ENCODE peak calls at places on chromosome 18, in eight cellular contexts. B is renal cortical epithelial cell, M is ACHN, K is NCI-H1694, Q is memory B cell, W is Right ventricle myocardium superior, P is HEK293T, O is ascending aorta. F is an unnamed sample.

GRCh38 chr18:58473071-58473470 is 155.8 kb downstream of the ALPK2 start:
- DNase-seq in B (no peak), M (no peak), K (no peak), Q (no peak), W (no peak), P (no peak), O (no peak), F (no peak)

GRCh38 chr18:78776706-78777105 is 202.9 kb upstream of the SALL3 start:
- DNase-seq in B (no peak), M (no peak), K (no peak), Q (no peak), W (no peak), P (no peak), O (no peak), F (no peak)

GRCh38 chr18:2657788-2658458 is 2.4 kb downstream of the SMCHD1 start:
- DNase-seq in B (peak; percentile 76), M (peak; percentile 35), K (no peak), Q (peak; percentile 21), W (no peak), P (no peak), O (no peak), F (no peak)

GRCh38 chr18:54130631-54131030 is 93.8 kb downstream of the MBD2 start:
- DNase-seq in B (no peak), M (no peak), K (no peak), Q (no peak), W (no peak), P (no peak), O (no peak), F (no peak)

GRCh38 chr18:44682871-44683221 is 2.2 kb downstream of the SETBP1 start:
- DNase-seq in B (peak; percentile 38), M (no peak), K (no peak), Q (no peak), W (no peak), P (no peak), O (no peak), F (no peak)

GRCh38 chr18:9810994-9811393 is 74.8 kb upstream of the TXNDC2 start:
- DNase-seq in B (no peak), M (no peak), K (no peak), Q (no peak), W (no peak), P (no peak), O (no peak), F (no peak)

GRCh38 chr18:3612315-3612714 is 162.3 kb downstream of the TGIF1 start:
- DNase-seq in B (no peak), M (no peak), K (no peak), Q (no peak), W (no peak), P (no peak), O (no peak), F (no peak)

GRCh38 chr18:3129053-3129864 is 90.5 kb downstream of the MYOM1 start:
- DNase-seq in B (peak; percentile 50), M (peak; percentile 65), K (peak; percentile 59), Q (peak; percentile 74), W (peak; percentile 88), P (peak; percentile 70), O (peak; percentile 26), F (peak; percentile 49)

GRCh38 chr18:21406111-21406510 is 164.1 kb downstream of the GREB1L start:
- DNase-seq in B (peak; percentile 24), M (no peak), K (no peak), Q (no peak), W (no peak), P (no peak), O (no peak), F (no peak)

GRCh38 chr18:34576622-34577021 is 133.5 kb upstream of the DTNA start:
- DNase-seq in B (peak; percentile 16), M (no peak), K (no peak), Q (no peak), W (no peak), P (no peak), O (no peak), F (no peak)

GRCh38 chr18:10793730-10794370 is 268.0 kb downstream of the NAPG start:
- DNase-seq in B (no peak), M (no peak), K (no peak), Q (no peak), W (no peak), P (no peak), O (no peak), F (no peak)

GRCh38 chr18:9147440-9148238 is 11.1 kb downstream of the ANKRD12 start:
- DNase-seq in B (peak; percentile 87), M (peak; percentile 69), K (peak; percentile 24), Q (peak; percentile 27), W (no peak), P (peak; percentile 26), O (no peak), F (no peak)

GRCh38 chr18:50240083-50240563 is 26.2 kb downstream of the CFAP53 start:
- DNase-seq in B (peak; percentile 53), M (peak; percentile 2), K (no peak), Q (no peak), W (no peak), P (no peak), O (no peak), F (no peak)

GRCh38 chr18:47457614-47458013 is 206.2 kb upstream of the SKOR2 start:
- DNase-seq in B (no peak), M (no peak), K (no peak), Q (no peak), W (no peak), P (no peak), O (no peak), F (no peak)

GRCh38 chr18:79507546-79508480 is 112.1 kb downstream of the NFATC1 start:
- DNase-seq in B (peak; percentile 22), M (peak; percentile 2), K (no peak), Q (no peak), W (peak; percentile 90), P (no peak), O (no peak), F (no peak)

GRCh38 chr18:59823611-59824195 is 76.1 kb upstream of the PMAIP1 start:
- DNase-seq in B (peak; percentile 60), M (peak; percentile 76), K (peak; percentile 77), Q (no peak), W (no peak), P (peak; percentile 54), O (no peak), F (no peak)

F was measured in GM12892.